ENCODE peak calls at places on chromosomes 16 and 17, in ten cellular contexts. X, K, E, M, S, W, N, G, A and T are unnamed samples.

GRCh38 chr17:79939755-79940154 is 95.9 kb downstream of the TBC1D16 start:
- DNase-seq in X (no peak), K (no peak), E (no peak), M (no peak), S (no peak), W (no peak), N (no peak), G (no peak), A (no peak), T (no peak)

GRCh38 chr17:17819561-17819995 is 17.2 kb downstream of the SREBF1 start:
- DNase-seq in X (peak), K (peak), E (peak), M (peak), S (peak), W (peak), N (no peak), G (no peak), A (peak), T (peak)

GRCh38 chr17:63154586-63155244 is 188.7 kb downstream of the TANC2 start:
- DNase-seq in X (no peak), K (no peak), E (no peak), M (no peak), S (no peak), W (no peak), N (no peak), G (no peak), A (no peak), T (no peak)

GRCh38 chr16:1538804-1539520 is 5.5 kb downstream of the TMEM204 start:
- DNase-seq in X (peak), K (no peak), E (no peak), M (peak), S (peak), W (no peak), N (no peak), G (peak), A (no peak), T (no peak)

GRCh38 chr16:75230471-75231110 is 11.8 kb downstream of the CTRB1 start:
- DNase-seq in X (no peak), K (no peak), E (no peak), M (no peak), S (no peak), W (no peak), N (no peak), G (no peak), A (no peak), T (no peak)

GRCh38 chr17:28975634-28976033 is 24.3 kb upstream of the PHF12 start:
- DNase-seq in X (no peak), K (no peak), E (no peak), M (peak), S (no peak), W (no peak), N (no peak), G (no peak), A (no peak), T (no peak)

GRCh38 chr16:57480754-57481230 is 5.5 kb downstream of the DOK4 start:
- DNase-seq in X (no peak), K (no peak), E (peak), M (peak), S (no peak), W (no peak), N (no peak), G (no peak), A (peak), T (no peak)

GRCh38 chr17:56031636-56032035 is 121.6 kb upstream of the ANKFN1 start:
- DNase-seq in X (peak), K (no peak), E (no peak), M (no peak), S (no peak), W (no peak), N (no peak), G (no peak), A (no peak), T (no peak)

GRCh38 chr16:74480150-74481029 is 59.1 kb upstream of the CLEC18B start:
- DNase-seq in X (no peak), K (peak), E (peak), M (no peak), S (no peak), W (peak), N (peak), G (no peak), A (peak), T (peak)

GRCh38 chr16:85422374-85423185 is 190.5 kb upstream of the GSE1 start:
- DNase-seq in X (no peak), K (peak), E (peak), M (peak), S (no peak), W (peak), N (no peak), G (peak), A (peak), T (no peak)

GRCh38 chr17:38464251-38464722 is 36.0 kb downstream of the ARHGAP23 start:
- DNase-seq in X (no peak), K (no peak), E (no peak), M (no peak), S (no peak), W (peak), N (peak), G (no peak), A (no peak), T (no peak)

GRCh38 chr17:50106393-50107131 is 11.4 kb downstream of the PDK2 start:
- DNase-seq in X (no peak), K (no peak), E (no peak), M (no peak), S (no peak), W (no peak), N (no peak), G (no peak), A (no peak), T (no peak)

GRCh38 chr17:50689956-50690886 is 17.5 kb downstream of the ANKRD40 start:
- DNase-seq in X (no peak), K (no peak), E (no peak), M (no peak), S (no peak), W (no peak), N (no peak), G (no peak), A (no peak), T (no peak)

GRCh38 chr17:77844681-77845080 is 113.8 kb upstream of the TNRC6C start:
- DNase-seq in X (no peak), K (no peak), E (no peak), M (no peak), S (no peak), W (no peak), N (no peak), G (no peak), A (no peak), T (no peak)

GRCh38 chr16:440627-441026 is 15.2 kb downstream of the RAB11FIP3 start:
- DNase-seq in X (no peak), K (no peak), E (no peak), M (no peak), S (no peak), W (no peak), N (no peak), G (no peak), A (no peak), T (no peak)

GRCh38 chr16:11806721-11807120 is 9.7 kb upstream of the ZC3H7A start:
- DNase-seq in X (no peak), K (no peak), E (no peak), M (no peak), S (no peak), W (peak), N (no peak), G (no peak), A (no peak), T (no peak)

GRCh38 chr16:55494994-55495421 is 13.9 kb upstream of the LPCAT2 start:
- DNase-seq in X (no peak), K (no peak), E (no peak), M (no peak), S (no peak), W (peak), N (peak), G (peak), A (no peak), T (no peak)

GRCh38 chr16:1310832-1311200 is 1.4 kb downstream of the UBE2I start:
- DNase-seq in X (peak), K (no peak), E (no peak), M (no peak), S (peak), W (peak), N (no peak), G (no peak), A (no peak), T (no peak)

GRCh38 chr16:10951016-10951415 is 6.7 kb downstream of the CLEC16A start:
- DNase-seq in X (no peak), K (no peak), E (no peak), M (no peak), S (no peak), W (no peak), N (no peak), G (no peak), A (no peak), T (no peak)

GRCh38 chr16:74438492-74438979 is 17.3 kb upstream of the CLEC18B start:
- DNase-seq in X (no peak), K (no peak), E (no peak), M (no peak), S (peak), W (no peak), N (no peak), G (no peak), A (no peak), T (no peak)

GRCh38 chr17:16962804-16963203 is 9.1 kb downstream of the TNFRSF13B start:
- DNase-seq in X (peak), K (no peak), E (no peak), M (no peak), S (no peak), W (no peak), N (no peak), G (no peak), A (no peak), T (no peak)

GRCh38 chr17:38349097-38349904 is 2.3 kb upstream of the SOCS7 start:
- DNase-seq in X (peak), K (peak), E (peak), M (peak), S (peak), W (peak), N (peak), G (peak), A (peak), T (peak)

GRCh38 chr16:71537643-71538042 is 11.4 kb downstream of the CHST4 start:
- DNase-seq in X (peak), K (peak), E (no peak), M (no peak), S (peak), W (peak), N (no peak), G (peak), A (no peak), T (no peak)

GRCh38 chr17:4204676-4205075 is 59.1 kb downstream of the ANKFY1 start:
- DNase-seq in X (no peak), K (peak), E (no peak), M (no peak), S (no peak), W (peak), N (no peak), G (no peak), A (no peak), T (no peak)

DNA sequence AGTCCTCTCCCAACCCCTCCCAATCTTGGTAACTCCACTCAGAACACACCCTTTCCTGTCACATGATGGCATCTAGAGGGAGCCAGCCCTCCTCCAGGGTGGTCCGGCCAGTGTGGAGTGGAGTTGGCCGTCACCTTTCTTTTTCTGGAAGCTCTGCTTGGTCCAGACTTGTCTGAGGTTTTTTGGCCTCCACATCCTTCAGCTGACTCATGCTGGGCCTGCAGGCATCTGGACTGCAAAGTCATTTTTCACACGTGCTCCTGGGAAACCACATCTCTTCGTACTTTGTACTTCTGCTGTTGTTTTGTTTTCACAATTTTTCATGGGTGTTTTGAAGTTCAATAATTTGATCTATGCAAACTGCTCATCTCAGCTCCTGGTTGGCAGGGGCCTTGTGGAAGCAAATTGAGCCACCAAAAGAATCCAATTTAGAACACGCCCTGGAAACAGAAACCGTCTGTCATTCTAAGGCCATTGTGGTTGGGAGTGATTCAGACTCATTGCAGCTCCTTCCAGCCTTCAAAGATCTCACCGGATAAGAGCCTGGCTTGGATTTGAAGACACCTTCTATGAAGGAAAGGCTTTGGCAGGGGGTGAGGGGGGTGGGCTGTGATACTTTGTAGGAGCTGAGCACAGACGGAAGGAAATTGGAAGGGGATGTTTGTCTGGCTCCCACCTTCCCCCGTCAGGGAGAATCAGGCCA is 42.4 kb upstream of the NF1 start:
- DNase-seq in X (peak), K (peak), E (peak), M (no peak), S (peak), W (peak), N (peak), G (no peak), A (peak), T (peak)
- H3K4me3 ChIP-seq in X (no peak), K (no peak), E (no peak), M (no peak), S (no peak), W (peak), N (no peak), G (no peak), A (no peak), T (no peak)

GRCh38 chr17:9937164-9937835 is 32.2 kb upstream of the RCVRN start:
- DNase-seq in X (no peak), K (peak), E (no peak), M (peak), S (no peak), W (peak), N (peak), G (no peak), A (no peak), T (no peak)
- H3K4me3 ChIP-seq in X (no peak), K (no peak), E (no peak), M (no peak), S (no peak), W (no peak), N (no peak), G (no peak), A (no peak), T (no peak)

GRCh38 chr17:39920218-39921210 is 2.1 kb upstream of the GSDMB start:
- DNase-seq in X (peak), K (no peak), E (peak), M (no peak), S (peak), W (no peak), N (no peak), G (no peak), A (no peak), T (no peak)
- H3K4me3 ChIP-seq in X (no peak), K (no peak), E (no peak), M (no peak), S (no peak), W (no peak), N (no peak), G (no peak), A (no peak), T (no peak)

DNA sequence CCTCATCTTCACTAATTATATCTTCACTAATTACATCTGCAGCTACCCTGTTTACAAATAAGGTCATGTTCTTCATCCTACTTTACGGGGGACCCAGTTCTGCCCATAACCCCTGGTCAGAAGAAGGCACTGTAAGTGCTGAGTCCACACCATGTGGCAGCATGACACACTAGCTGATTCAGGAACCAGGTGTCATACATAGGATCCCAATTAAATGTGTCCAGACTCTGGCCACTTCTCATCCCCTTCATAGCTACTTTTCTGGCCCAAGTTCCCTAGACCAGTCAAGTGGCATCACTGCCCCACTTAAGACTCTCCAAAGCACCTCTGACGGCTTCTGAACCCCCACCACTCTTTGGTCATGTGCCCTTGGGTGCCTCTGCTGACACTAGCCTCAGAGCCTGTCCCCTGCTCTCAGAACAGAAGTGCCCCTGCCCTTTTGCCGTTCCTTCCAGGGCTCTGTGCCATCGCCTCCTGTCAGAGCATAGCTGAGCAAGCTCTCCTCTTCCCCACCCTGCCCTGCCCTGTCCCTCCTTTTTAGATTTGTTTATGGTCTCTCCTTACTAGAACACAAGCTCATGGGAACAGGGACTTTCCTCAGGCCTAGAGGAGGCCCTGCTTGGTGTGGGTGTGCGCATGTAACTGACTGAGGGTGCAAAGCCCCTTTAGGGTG is 61.1 kb downstream of the B9D1 start:
- DNase-seq in X (no peak), K (no peak), E (no peak), M (no peak), S (no peak), W (no peak), N (no peak), G (no peak), A (peak), T (no peak)
- H3K4me3 ChIP-seq in X (no peak), K (no peak), E (no peak), M (no peak), S (no peak), W (no peak), N (no peak), G (no peak), A (no peak), T (no peak)

GRCh38 chr17:66950886-66951604 is 13.5 kb upstream of the CACNG4 start:
- DNase-seq in X (peak), K (no peak), E (no peak), M (no peak), S (no peak), W (no peak), N (no peak), G (no peak), A (no peak), T (no peak)
- H3K4me3 ChIP-seq in X (no peak), K (no peak), E (no peak), M (no peak), S (no peak), W (no peak), N (no peak), G (no peak), A (no peak), T (no peak)

GRCh38 chr17:59641799-59642484 is 22.2 kb downstream of the CLTC start:
- DNase-seq in X (peak), K (no peak), E (no peak), M (no peak), S (peak), W (no peak), N (no peak), G (no peak), A (no peak), T (no peak)
- H3K4me3 ChIP-seq in X (peak), K (no peak), E (no peak), M (no peak), S (peak), W (no peak), N (no peak), G (no peak), A (no peak), T (no peak)

GRCh38 chr17:5770556-5771270 is 186.4 kb upstream of the NLRP1 start:
- DNase-seq in X (no peak), K (no peak), E (no peak), M (no peak), S (no peak), W (no peak), N (no peak), G (peak), A (no peak), T (no peak)
- H3K4me3 ChIP-seq in X (no peak), K (no peak), E (no peak), M (no peak), S (no peak), W (no peak), N (no peak), G (peak), A (no peak), T (no peak)